ENCODE peak calls at places on chromosomes 12 and 14, in four cellular contexts. One of them, this sample, is unnamed.

GRCh38 chr12:100826323-100826722 is 31.7 kb downstream of the ANO4 start:
- DNase-seq in GM23338: peak; percentile 81
- DNase-seq in A549: peak; percentile 8
- DNase-seq in Panc1: no peak
- DNase-seq in this sample: no peak

GRCh38 chr12:53791735-53792326 is 40.1 kb upstream of the CISTR start:
- DNase-seq in A549: no peak
- DNase-seq in GM23338: peak; percentile 80
- DNase-seq in Panc1: no peak
- DNase-seq in this sample: peak; percentile 45

GRCh38 chr12:29278673-29279420 is 102.1 kb downstream of the ERGIC2 start:
- DNase-seq in GM23338: no peak
- DNase-seq in Panc1: no peak
- DNase-seq in A549: no peak
- DNase-seq in this sample: no peak

GRCh38 chr12:24991209-24992049 is 42.5 kb upstream of the BCAT1 start:
- DNase-seq in GM23338: peak; percentile 82
- DNase-seq in A549: peak; percentile 44
- DNase-seq in Panc1: peak; percentile 71
- DNase-seq in this sample: peak; percentile 13

GRCh38 chr14:73752297-73752992 is 38.3 kb upstream of the PNMA1 start:
- DNase-seq in GM23338: peak; percentile 55
- DNase-seq in A549: no peak
- DNase-seq in Panc1: no peak
- DNase-seq in this sample: no peak

GRCh38 chr12:93167841-93168492 is 209.8 kb upstream of the NUDT4 start:
- DNase-seq in GM23338: peak; percentile 78
- DNase-seq in A549: no peak
- DNase-seq in Panc1: no peak
- DNase-seq in this sample: no peak

GRCh38 chr12:40054554-40055226 is 51.2 kb downstream of the SLC2A13 start:
- DNase-seq in Panc1: no peak
- DNase-seq in A549: peak; percentile 21
- DNase-seq in GM23338: no peak
- DNase-seq in this sample: no peak

GRCh38 chr14:63857467-63858030 is 4.7 kb downstream of the SYNE2 start:
- DNase-seq in Panc1: no peak
- DNase-seq in A549: no peak
- DNase-seq in GM23338: no peak
- DNase-seq in this sample: no peak

GRCh38 chr12:15001733-15002471 is 29.1 kb downstream of the PDE6H start:
- DNase-seq in Panc1: no peak
- DNase-seq in GM23338: peak; percentile 65
- DNase-seq in A549: no peak
- DNase-seq in this sample: no peak

GRCh38 chr12:95130096-95130495 is 56.7 kb upstream of the NR2C1 start:
- DNase-seq in Panc1: no peak
- DNase-seq in A549: peak; percentile 40
- DNase-seq in GM23338: no peak
- DNase-seq in this sample: no peak

GRCh38 chr14:103093856-103094405 is 594 bp upstream of the EXOC3L4 start:
- DNase-seq in GM23338: no peak
- DNase-seq in Panc1: no peak
- DNase-seq in A549: no peak
- DNase-seq in this sample: no peak

GRCh38 chr14:103091883-103092222 is 2.7 kb upstream of the EXOC3L4 start:
- DNase-seq in A549: no peak
- DNase-seq in Panc1: no peak
- DNase-seq in GM23338: no peak
- DNase-seq in this sample: no peak

GRCh38 chr14:103096387-103096786 is 1.9 kb downstream of the EXOC3L4 start:
- DNase-seq in GM23338: no peak
- DNase-seq in A549: no peak
- DNase-seq in Panc1: no peak
- DNase-seq in this sample: no peak

GRCh38 chr14:103095210-103095778 is 769 bp downstream of the EXOC3L4 start:
- DNase-seq in GM23338: no peak
- DNase-seq in Panc1: no peak
- DNase-seq in A549: no peak
- DNase-seq in this sample: no peak

GRCh38 chr14:103094406-103095209 is at the start of gene EXOC3L4:
- DNase-seq in GM23338: no peak
- DNase-seq in Panc1: no peak
- DNase-seq in A549: no peak
- DNase-seq in this sample: no peak
- H3K4me3 ChIP-seq in GM23338: no peak within 1 kb of the TSS
- H3K4me3 ChIP-seq in Panc1: no peak within 1 kb of the TSS
- H3K4me3 ChIP-seq in A549: no peak within 1 kb of the TSS
- H3K4me3 ChIP-seq in this sample: no peak within 1 kb of the TSS

GRCh38 chr12:50106907-50107306 is 3.1 kb downstream of the GPD1 start:
- DNase-seq in A549: no peak
- DNase-seq in GM23338: no peak
- DNase-seq in Panc1: no peak
- DNase-seq in this sample: no peak

GRCh38 chr12:50104614-50105366 is 982 bp downstream of the GPD1 start:
- DNase-seq in Panc1: no peak
- DNase-seq in A549: no peak
- DNase-seq in GM23338: no peak
- DNase-seq in this sample: no peak

GRCh38 chr12:50110127-50110761 is 1.8 kb upstream of the COX14 start:
- DNase-seq in Panc1: no peak
- DNase-seq in A549: no peak
- DNase-seq in GM23338: no peak
- DNase-seq in this sample: no peak

GRCh38 chr12:50105913-50106450 is 2.2 kb downstream of the GPD1 start:
- DNase-seq in A549: no peak
- DNase-seq in Panc1: no peak
- DNase-seq in GM23338: no peak
- DNase-seq in this sample: no peak

GRCh38 chr12:50107416-50108268 is 3.8 kb downstream of the GPD1 start:
- DNase-seq in Panc1: no peak
- DNase-seq in A549: no peak
- DNase-seq in GM23338: no peak
- DNase-seq in this sample: no peak
- H3K27ac ChIP-seq in Panc1: no peak overlapping the region
- H3K27ac ChIP-seq in A549: no peak overlapping the region
- H3K27ac ChIP-seq in GM23338: no peak overlapping the region
- H3K27ac ChIP-seq in this sample: no peak overlapping the region

GRCh38 chr14:103539056-103539825 is 10.2 kb downstream of the TRMT61A start:
- DNase-seq in A549: no peak
- DNase-seq in Panc1: no peak
- DNase-seq in GM23338: no peak
- DNase-seq in this sample: no peak

GRCh38 chr14:103535891-103536565 is 7.0 kb downstream of the TRMT61A start:
- DNase-seq in A549: no peak
- DNase-seq in GM23338: no peak
- DNase-seq in Panc1: no peak
- DNase-seq in this sample: no peak

GRCh38 chr14:103536693-103537092 is 7.7 kb downstream of the TRMT61A start:
- DNase-seq in Panc1: no peak
- DNase-seq in A549: no peak
- DNase-seq in GM23338: no peak
- DNase-seq in this sample: no peak

GRCh38 chr14:103537175-103537990 is 8.4 kb downstream of the TRMT61A start:
- DNase-seq in GM23338: no peak
- DNase-seq in A549: no peak
- DNase-seq in Panc1: no peak
- DNase-seq in this sample: no peak

GRCh38 chr14:103538291-103539055 is 9.5 kb downstream of the TRMT61A start:
- DNase-seq in A549: no peak
- DNase-seq in Panc1: no peak
- DNase-seq in GM23338: no peak
- DNase-seq in this sample: no peak
- H3K4me1 ChIP-seq in A549: peaks cover 38% of the 10 kb centered on the region
- H3K4me1 ChIP-seq in Panc1: peaks cover 51% of the 10 kb centered on the region
- H3K4me1 ChIP-seq in GM23338: peaks cover 15% of the 10 kb centered on the region
- H3K4me1 ChIP-seq in this sample: peaks cover 18% of the 10 kb centered on the region

GRCh38 chr12:6772331-6772695 is at the start of gene LAG3:
- DNase-seq in A549: no peak
- DNase-seq in Panc1: no peak
- DNase-seq in GM23338: no peak
- DNase-seq in this sample: no peak
- H3K4me3 ChIP-seq in A549: no peak within 1 kb of the TSS
- H3K4me3 ChIP-seq in Panc1: no peak within 1 kb of the TSS
- H3K4me3 ChIP-seq in GM23338: peak within 1 kb of the TSS; percentile 64
- H3K4me3 ChIP-seq in this sample: peak within 1 kb of the TSS; percentile 31

GRCh38 chr14:32545858-32546210 is 216.7 kb downstream of the AKAP6 start:
- DNase-seq in GM23338: no peak
- DNase-seq in A549: no peak
- DNase-seq in Panc1: no peak
- DNase-seq in this sample: no peak
- H3K27ac ChIP-seq in GM23338: no peak overlapping the region
- H3K27ac ChIP-seq in A549: no peak overlapping the region
- H3K27ac ChIP-seq in Panc1: no peak overlapping the region
- H3K27ac ChIP-seq in this sample: no peak overlapping the region